ENCODE peak calls at places on chromosomes 2 and 18, in six cellular contexts. S is left ventricle myocardium inferior, T is midbrain, R is brain microvascular endothelial cell, U is NCI-H1105, H is upper lobe of right lung. M is an unnamed sample.

GRCh38 chr2:197969391-197969893 is 165.0 kb downstream of the PLCL1 start:
- DNase-seq in T (no peak), S (no peak), U (no peak), R (peak), H (no peak), M (no peak)

GRCh38 chr2:172434821-172435607 is 7.6 kb downstream of the ITGA6 start:
- DNase-seq in R (no peak), U (no peak), H (no peak), S (no peak), T (no peak), M (no peak)

GRCh38 chr18:13165636-13166423 is 52.7 kb upstream of the LDLRAD4 start:
- DNase-seq in U (peak), S (no peak), R (no peak), H (no peak), T (no peak), M (no peak)

GRCh38 chr2:44098050-44098449 is 70.6 kb upstream of the PPM1B start:
- DNase-seq in R (no peak), S (no peak), U (no peak), H (no peak), T (no peak), M (no peak)

GRCh38 chr18:8929381-8929780 is 173.1 kb upstream of the NDUFV2 start:
- DNase-seq in T (no peak), U (no peak), S (no peak), R (peak), H (no peak), M (no peak)

GRCh38 chr2:19140463-19141208 is 217.8 kb downstream of the OSR1 start:
- DNase-seq in U (no peak), H (no peak), S (no peak), R (peak), T (no peak), M (no peak)

GRCh38 chr2:147345246-147345645 is 499.6 kb upstream of the ACVR2A start:
- DNase-seq in H (no peak), S (no peak), U (no peak), R (peak), T (no peak), M (no peak)

GRCh38 chr2:121004950-121005349 is 269.3 kb downstream of the GLI2 start:
- DNase-seq in U (no peak), T (no peak), S (no peak), H (no peak), R (no peak), M (no peak)

GRCh38 chr2:176122633-176123482 is at the start of gene HOXD9:
- DNase-seq in R (no peak), U (peak), T (no peak), H (no peak), S (no peak), M (no peak)

GRCh38 chr2:205477016-205477705 is 205.1 kb upstream of the NRP2 start:
- DNase-seq in S (no peak), T (no peak), R (no peak), H (no peak), U (no peak), M (no peak)

GRCh38 chr18:29821544-29821943 is 1221.0 kb downstream of the DSC3 start:
- DNase-seq in U (no peak), H (no peak), T (no peak), S (no peak), R (no peak), M (no peak)

GRCh38 chr18:77068890-77069312 is 63.7 kb downstream of the MBP start:
- DNase-seq in R (no peak), H (no peak), S (no peak), T (no peak), U (no peak), M (no peak)

GRCh38 chr2:54212456-54212855 is 43.6 kb downstream of the TSPYL6 start:
- DNase-seq in U (no peak), T (no peak), H (no peak), R (peak), S (no peak), M (no peak)

GRCh38 chr2:216316743-216317142 is 55.5 kb downstream of the MARCHF4 start:
- DNase-seq in T (no peak), R (peak), S (no peak), U (no peak), H (no peak), M (no peak)

GRCh38 chr2:111905990-111906735 is 7.8 kb downstream of the MERTK start:
- DNase-seq in R (no peak), H (no peak), T (peak), S (no peak), U (no peak), M (no peak)

GRCh38 chr2:187532333-187533120 is 21.7 kb downstream of the TFPI start:
- DNase-seq in H (no peak), T (no peak), R (no peak), U (no peak), S (no peak), M (no peak)

GRCh38 chr2:190840572-190841172 is 39.9 kb upstream of the GLS start:
- DNase-seq in U (no peak), S (no peak), H (no peak), R (no peak), T (no peak), M (no peak)

GRCh38 chr2:180006236-180006635 is 861 bp downstream of the CWC22 start:
- DNase-seq in H (no peak), U (no peak), S (no peak), R (no peak), T (no peak), M (no peak)

GRCh38 chr2:207901847-207902246 is 123.5 kb downstream of the PLEKHM3 start:
- DNase-seq in U (no peak), R (no peak), T (no peak), H (no peak), S (no peak), M (no peak)

GRCh38 chr2:14634885-14635871 is 2.7 kb downstream of the LRATD1 start:
- DNase-seq in U (peak), H (peak), S (peak), R (peak), T (peak), M (no peak)